ENCODE peak calls at places on chromosomes 12 and 14, in eight cellular contexts. Q is cardiac muscle cell; F is GM13976; V is colonic mucosa; T is upper lobe of left lung; X is A549; M is astrocyte of the cerebellum; P is CD8-positive, alpha-beta T cell. S is an unnamed sample.

GRCh38 chr14:71365305-71365865 is 458.1 kb downstream of the PCNX1 start:
- DNase-seq in F (no peak), P (no peak), V (no peak), Q (no peak), M (no peak), X (no peak), T (no peak), S (no peak)

GRCh38 chr12:100141666-100141997 is 1.0 kb downstream of the BLTP3B start:
- DNase-seq in X (peak; percentile 77), M (peak; percentile 84), T (no peak), F (no peak), Q (peak; percentile 87), P (no peak), V (peak; percentile 31), S (no peak)

GRCh38 chr12:65139389-65139788 is 18.3 kb upstream of the WIF1 start:
- DNase-seq in Q (no peak), T (no peak), M (no peak), X (no peak), P (no peak), V (no peak), F (no peak), S (no peak)

GRCh38 chr12:117026343-117026742 is 72.9 kb downstream of the TESC start:
- DNase-seq in Q (no peak), F (no peak), M (no peak), P (no peak), X (no peak), T (no peak), V (no peak), S (no peak)

GRCh38 chr14:33218030-33218429 is 279.4 kb downstream of the NPAS3 start:
- DNase-seq in V (no peak), X (no peak), M (no peak), Q (no peak), T (no peak), F (no peak), P (no peak), S (no peak)

GRCh38 chr12:96401061-96401871 is 1.0 kb upstream of the CDK17 start:
- DNase-seq in T (no peak), Q (peak; percentile 87), P (no peak), F (peak; percentile 65), V (peak; percentile 39), X (peak; percentile 83), M (peak; percentile 71), S (peak; percentile 57)

GRCh38 chr14:50342211-50343080 is 30.3 kb downstream of the DMAC2L start:
- DNase-seq in F (peak; percentile 70), V (peak; percentile 76), M (peak; percentile 61), P (peak; percentile 5), Q (peak; percentile 72), X (peak; percentile 57), T (no peak), S (peak; percentile 62)

GRCh38 chr12:123519151-123520001 is 14.1 kb downstream of the RILPL1 start:
- DNase-seq in V (no peak), T (no peak), M (peak; percentile 89), Q (peak; percentile 29), P (no peak), F (no peak), X (peak; percentile 64), S (no peak)

GRCh38 chr14:42965512-42965911 is 1358.8 kb downstream of the LRFN5 start:
- DNase-seq in Q (no peak), F (no peak), M (no peak), V (no peak), T (no peak), P (no peak), X (no peak), S (no peak)

DNA sequence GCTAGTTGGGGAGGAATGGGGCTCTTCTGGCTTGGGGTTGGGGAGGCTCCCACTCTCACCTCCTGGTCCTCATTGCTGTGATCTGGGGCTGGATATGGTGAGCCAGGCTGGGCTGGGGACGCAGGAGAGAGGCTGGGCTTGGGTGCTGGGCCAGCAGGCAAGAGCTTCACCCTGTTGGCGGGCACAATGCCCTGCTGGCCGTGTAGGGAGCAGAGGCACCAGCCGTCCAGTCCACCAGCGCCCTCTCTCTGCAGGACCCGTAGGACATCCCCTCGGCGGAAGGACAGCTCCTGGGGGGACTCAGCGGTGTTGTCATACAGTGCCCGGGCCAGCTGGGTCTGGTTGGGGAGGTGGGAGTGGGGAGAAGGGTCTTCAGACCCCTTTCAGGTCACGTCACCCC is 4.5 kb downstream of the EFS start:
- DNase-seq in F (no peak), P (no peak), V (no peak), M (no peak), Q (no peak), X (peak; percentile 57), T (no peak), S (no peak)
- TF ChIP-seq CTCF in F (no peak), P (no peak), V (no peak), M (peak; percentile 7), Q (no peak), X (peak; percentile 11), T (no peak), S (no peak)

DNA sequence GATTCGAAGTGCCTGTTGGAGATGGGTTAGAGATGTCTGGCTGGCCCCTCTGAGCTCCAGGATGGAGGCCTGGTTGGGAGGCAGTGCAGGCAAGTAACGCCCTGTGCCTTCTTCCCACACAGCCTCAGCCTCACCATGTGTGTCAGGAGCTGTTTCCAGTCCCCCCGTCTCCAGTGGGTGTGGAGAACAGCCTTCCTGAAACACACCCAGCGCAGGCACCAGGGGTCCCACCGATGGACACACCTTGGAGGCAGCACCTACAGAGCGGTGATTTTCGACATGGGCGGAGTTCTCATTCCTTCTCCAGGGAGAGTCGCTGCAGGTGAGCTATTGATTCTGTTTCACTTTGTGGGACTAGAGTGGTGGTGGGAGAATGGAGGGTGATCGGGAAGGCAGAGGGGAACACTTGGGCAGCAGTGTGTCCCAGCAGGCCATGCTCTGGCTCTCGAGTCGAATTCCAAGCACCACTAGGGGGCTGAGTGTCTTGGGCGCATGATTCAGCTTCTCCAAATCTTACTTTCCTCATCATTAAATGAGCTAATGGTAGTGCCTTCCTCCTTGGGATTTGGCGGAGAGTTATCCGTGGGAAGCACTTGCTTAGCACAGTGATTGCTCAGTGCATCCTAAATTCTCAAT is 6.8 kb downstream of the ACAD10 start:
- DNase-seq in P (no peak), V (no peak), T (no peak), Q (peak; percentile 13), F (peak; percentile 21), M (no peak), X (peak; percentile 42), S (no peak)
- TF ChIP-seq CTCF in P (no peak), V (no peak), T (no peak), Q (peak; percentile 24), F (no peak), M (peak; percentile 21), X (peak; percentile 38), S (no peak)

GRCh38 chr14:88563845-88564244 is 1.0 kb downstream of the ZC3H14 start:
- DNase-seq in P (no peak), V (no peak), T (no peak), X (no peak), Q (no peak), M (no peak), F (no peak), S (no peak)

GRCh38 chr14:88559852-88560251 is 3.0 kb upstream of the ZC3H14 start:
- DNase-seq in M (peak; percentile 27), F (no peak), X (peak; percentile 74), V (no peak), Q (peak; percentile 69), P (no peak), T (no peak), S (no peak)

GRCh38 chr14:88565427-88565826 is 2.6 kb downstream of the ZC3H14 start:
- DNase-seq in X (no peak), F (no peak), V (no peak), T (no peak), Q (no peak), M (no peak), P (no peak), S (no peak)

GRCh38 chr14:88562532-88562830 is 356 bp upstream of the ZC3H14 start:
- DNase-seq in F (no peak), Q (no peak), P (no peak), X (no peak), M (no peak), T (no peak), V (no peak), S (no peak)

DNA sequence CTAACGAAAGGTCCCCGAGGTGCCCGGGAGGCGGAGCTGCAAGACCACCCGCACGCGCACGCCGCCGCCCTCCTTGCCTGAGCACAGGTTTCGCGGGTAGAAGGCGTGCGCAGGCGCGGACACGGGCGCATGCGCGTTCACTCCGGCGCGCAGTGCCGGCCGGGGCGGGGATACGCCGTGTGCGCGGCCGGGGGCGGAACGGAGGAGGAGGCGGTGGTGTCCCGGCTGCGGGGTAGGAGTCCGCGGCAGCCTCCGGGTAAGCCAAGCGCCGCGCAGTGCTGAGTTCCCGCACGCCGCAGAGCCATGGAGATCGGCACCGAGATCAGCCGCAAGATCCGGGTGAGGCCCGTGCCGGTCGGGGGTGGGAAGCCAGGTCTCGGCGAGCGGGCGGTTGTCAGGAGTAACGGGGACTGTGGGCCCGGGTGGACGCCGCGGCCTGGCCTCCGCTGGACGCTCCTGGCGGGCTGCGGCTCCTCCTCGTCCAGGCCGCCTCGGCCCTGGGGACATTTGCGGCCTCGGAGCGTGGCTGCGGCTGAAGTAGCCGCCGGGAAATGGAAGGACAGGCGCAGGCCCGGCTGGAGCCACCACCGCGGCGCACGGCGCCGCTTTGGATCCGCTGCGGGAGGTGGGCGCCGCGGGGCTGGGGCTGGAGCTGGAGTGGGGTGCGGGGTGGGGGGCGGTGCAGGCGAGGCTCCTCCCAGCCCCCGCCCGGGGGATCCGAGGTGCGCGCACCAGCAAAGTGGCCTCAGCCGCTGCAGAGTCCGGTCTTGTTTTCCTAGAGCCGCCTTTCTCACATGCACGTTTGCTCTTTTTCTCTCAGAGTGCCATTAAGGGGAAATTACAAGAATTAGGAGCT is at the start of gene ZC3H14:
- DNase-seq in F (peak; percentile 96), P (peak; percentile 69), X (peak; percentile 91), Q (peak; percentile 93), M (peak; percentile 68), T (peak; percentile 98), V (peak; percentile 85), S (peak; percentile 94)
- TF ChIP-seq CTCF in F (peak; percentile 15), P (no peak), X (no peak), Q (no peak), M (no peak), T (no peak), V (no peak), S (no peak)

GRCh38 chr14:69101331-69101826 is 51.5 kb downstream of the DCAF5 start:
- DNase-seq in M (peak; percentile 69), V (peak; percentile 53), T (no peak), X (peak; percentile 76), F (peak; percentile 15), P (no peak), Q (peak; percentile 92), S (no peak)
- TF ChIP-seq CTCF in M (peak; percentile 79), V (peak; percentile 45), T (peak; percentile 60), X (peak; percentile 81), F (peak; percentile 29), P (no peak), Q (peak; percentile 83), S (no peak)